ENCODE peak calls at places on chromosomes 6 and 20, in eight cellular contexts. W is cardiac fibroblast, D is NAMALWA, I is A549, T is CD14-positive monocyte, C is psoas muscle, B is neural crest cell, A is mucosa of gallbladder. R is an unnamed sample.

GRCh38 chr20:57390604-57391438 is at the start of gene RBM38:
- DNase-seq in B (peak; percentile 63), W (peak; percentile 72), T (no peak), C (peak; percentile 86), D (peak; percentile 90), A (peak; percentile 52), I (peak; percentile 67), R (peak; percentile 93)

GRCh38 chr6:111661541-111662041 is 55.9 kb upstream of the TRAF3IP2 start:
- DNase-seq in T (no peak), A (no peak), D (no peak), B (no peak), W (no peak), C (peak; percentile 81), I (no peak), R (peak; percentile 30)

GRCh38 chr6:111739257-111739696 is 133.6 kb upstream of the TRAF3IP2 start:
- DNase-seq in A (no peak), W (no peak), T (no peak), I (no peak), C (no peak), D (no peak), B (no peak), R (no peak)

GRCh38 chr20:63858393-63859165 is 2.7 kb upstream of the ABHD16B start:
- DNase-seq in T (no peak), I (no peak), D (no peak), B (no peak), W (peak; percentile 87), C (no peak), A (no peak), R (peak; percentile 50)

GRCh38 chr20:37901280-37901666 is 1.7 kb upstream of the VSTM2L start:
- DNase-seq in I (no peak), D (no peak), C (no peak), T (no peak), W (no peak), B (no peak), A (no peak), R (peak; percentile 53)

GRCh38 chr20:60116128-60116909 is 158.1 kb downstream of the CDH26 start:
- DNase-seq in I (peak; percentile 17), B (no peak), D (peak; percentile 85), W (no peak), A (no peak), C (no peak), T (no peak), R (no peak)

GRCh38 chr6:136859430-136859829 is 37.0 kb downstream of the PEX7 start:
- DNase-seq in B (no peak), A (no peak), D (no peak), C (no peak), W (no peak), I (no peak), T (no peak), R (no peak)

GRCh38 chr20:40945754-40946451 is 82.7 kb upstream of the TOP1 start:
- DNase-seq in W (peak; percentile 77), A (peak; percentile 39), D (peak; percentile 66), T (no peak), B (peak; percentile 53), C (peak; percentile 62), I (peak; percentile 59), R (peak; percentile 82)

GRCh38 chr6:152529364-152529763 is 107.8 kb downstream of the SYNE1 start:
- DNase-seq in A (no peak), C (no peak), B (no peak), I (no peak), D (no peak), T (no peak), W (peak; percentile 1), R (no peak)

GRCh38 chr6:155254139-155254538 is 9.7 kb upstream of the CLDN20 start:
- DNase-seq in B (no peak), I (no peak), C (no peak), W (no peak), A (no peak), T (no peak), D (no peak), R (no peak)

GRCh38 chr6:139278190-139278589 is 13.6 kb downstream of the TXLNB start:
- DNase-seq in I (no peak), W (peak; percentile 10), C (no peak), B (no peak), A (no peak), D (no peak), T (no peak), R (no peak)

GRCh38 chr6:148538251-148539190 is 195.9 kb downstream of the SASH1 start:
- DNase-seq in D (no peak), I (no peak), C (no peak), B (no peak), W (peak; percentile 51), T (no peak), A (no peak), R (no peak)

GRCh38 chr6:144909753-144910280 is 624.7 kb downstream of the UTRN start:
- DNase-seq in W (no peak), B (no peak), I (no peak), D (no peak), A (no peak), C (no peak), T (no peak), R (no peak)

GRCh38 chr20:49615401-49616153 is 47.6 kb upstream of the PTGIS start:
- DNase-seq in I (peak; percentile 93), A (no peak), D (no peak), T (peak; percentile 30), B (no peak), C (peak; percentile 93), W (no peak), R (no peak)

GRCh38 chr6:3356056-3356823 is 97.5 kb downstream of the PSMG4 start:
- DNase-seq in I (peak; percentile 82), B (peak; percentile 53), T (peak; percentile 89), C (peak; percentile 83), D (peak; percentile 94), A (peak; percentile 78), W (peak; percentile 60), R (no peak)

GRCh38 chr6:161486903-161487531 is 213.2 kb upstream of the AGPAT4 start:
- DNase-seq in W (no peak), I (peak; percentile 11), C (no peak), B (no peak), D (no peak), A (no peak), T (no peak), R (no peak)

GRCh38 chr6:70857387-70858077 is 99.3 kb downstream of the B3GAT2 start:
- DNase-seq in A (no peak), I (no peak), D (peak; percentile 88), B (no peak), C (no peak), W (no peak), T (no peak), R (no peak)

GRCh38 chr6:127420558-127420957 is 38.6 kb downstream of the KIAA0408 start:
- DNase-seq in D (peak; percentile 82), I (peak; percentile 84), W (peak; percentile 94), A (peak; percentile 57), C (no peak), T (peak; percentile 92), B (peak; percentile 22), R (peak; percentile 74)

GRCh38 chr6:4253604-4254211 is 118.3 kb upstream of the ECI2 start:
- DNase-seq in B (no peak), C (no peak), I (peak; percentile 13), T (no peak), W (peak; percentile 87), D (no peak), A (peak; percentile 55), R (peak; percentile 76)

GRCh38 chr6:12811519-12811918 is 95.0 kb downstream of the PHACTR1 start:
- DNase-seq in A (no peak), I (no peak), T (no peak), W (no peak), D (no peak), B (no peak), C (no peak), R (no peak)

GRCh38 chr6:36290668-36291620 is 21.1 kb downstream of the PNPLA1 start:
- DNase-seq in A (peak; percentile 76), D (no peak), B (no peak), C (no peak), I (peak; percentile 33), T (peak; percentile 96), W (peak; percentile 31), R (peak; percentile 16)

GRCh38 chr6:13763740-13764381 is 50.5 kb downstream of the MCUR1 start:
- DNase-seq in A (no peak), C (no peak), D (peak; percentile 26), W (no peak), I (no peak), T (no peak), B (no peak), R (no peak)

GRCh38 chr20:13395232-13395631 is 174.2 kb downstream of the ISM1 start:
- DNase-seq in C (no peak), W (no peak), B (no peak), D (no peak), I (no peak), A (no peak), T (no peak), R (no peak)

R was measured in T47D.